ENCODE peak calls at places on chromosomes 2 and 18, in six cellular contexts. O, Q, I, C, S and R are unnamed samples.

GRCh38 chr2:172089633-172090032 is 4.3 kb downstream of the DLX1 start:
- DNase-seq in Q (no peak), C (no peak), I (no peak), O (no peak), S (no peak), R (no peak)

GRCh38 chr2:188524519-188525113 is 232.9 kb downstream of the GULP1 start:
- DNase-seq in I (no peak), O (peak), Q (no peak), S (peak), C (no peak), R (peak)

GRCh38 chr2:176650101-176650500 is 380.9 kb downstream of the MTX2 start:
- DNase-seq in Q (no peak), O (no peak), C (no peak), I (no peak), S (no peak), R (no peak)

GRCh38 chr2:31049264-31049663 is 89.0 kb downstream of the GALNT14 start:
- DNase-seq in S (no peak), O (no peak), C (no peak), I (no peak), Q (no peak), R (no peak)

GRCh38 chr2:96386470-96386869 is 50.9 kb downstream of the NCAPH start:
- DNase-seq in O (no peak), C (no peak), Q (no peak), S (no peak), I (no peak), R (no peak)

GRCh38 chr2:218856168-218856895 is 3.3 kb upstream of the WNT6 start:
- DNase-seq in C (no peak), I (no peak), Q (no peak), O (no peak), S (peak), R (no peak)

GRCh38 chr2:231935207-231935524 is 9.0 kb upstream of the NPPC start:
- DNase-seq in I (no peak), C (no peak), S (no peak), O (peak), Q (no peak), R (no peak)

GRCh38 chr2:118987886-118988285 is 45.9 kb downstream of the MARCO start:
- DNase-seq in O (no peak), C (no peak), S (no peak), Q (no peak), I (peak), R (no peak)

GRCh38 chr2:197506658-197507057 is 6.5 kb downstream of the HSPE1 start:
- DNase-seq in S (no peak), Q (no peak), O (no peak), I (no peak), C (no peak), R (no peak)

GRCh38 chr2:210452194-210452593 is 24.4 kb downstream of the LANCL1 start:
- DNase-seq in I (no peak), O (no peak), Q (no peak), C (no peak), S (no peak), R (no peak)

GRCh38 chr18:9336827-9337226 is 2.3 kb downstream of the TWSG1 start:
- DNase-seq in I (no peak), Q (no peak), S (no peak), O (no peak), C (no peak), R (no peak)

DNA sequence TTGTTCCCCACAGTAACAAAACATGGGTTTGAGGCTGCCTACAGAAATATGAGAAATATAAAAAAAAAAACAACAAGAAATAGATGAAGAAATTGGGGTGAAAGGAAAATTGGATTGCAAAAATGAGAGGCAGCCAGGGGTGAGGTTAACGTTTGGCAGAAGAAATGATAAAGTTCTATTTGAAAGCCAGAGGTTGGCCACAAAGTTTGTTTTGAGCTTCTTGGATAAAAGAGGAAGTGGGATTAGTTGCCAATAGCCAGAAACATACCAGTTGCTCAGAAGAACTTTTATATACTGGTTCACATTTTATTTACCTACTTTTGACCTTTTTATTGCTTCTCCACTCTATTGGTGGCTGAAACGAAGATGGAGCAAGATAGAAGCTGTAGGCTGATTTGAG is 67.5 kb downstream of the FASTKD2 start:
- DNase-seq in S (no peak), Q (no peak), I (no peak), O (no peak), C (no peak), R (no peak)
- H4K91ac ChIP-seq in S (no peak), Q (no peak), I (no peak), O (no peak), C (no peak), R (no peak)

GRCh38 chr2:136248242-136248641 is 130.3 kb upstream of the CXCR4 start:
- DNase-seq in S (no peak), C (no peak), I (no peak), O (peak), Q (no peak), R (peak)

GRCh38 chr2:136243638-136244557 is 125.9 kb upstream of the CXCR4 start:
- DNase-seq in S (no peak), O (no peak), C (no peak), Q (no peak), I (no peak), R (no peak)

GRCh38 chr2:136244558-136244885 is 126.6 kb upstream of the CXCR4 start:
- DNase-seq in S (no peak), C (no peak), Q (no peak), I (no peak), O (no peak), R (no peak)

GRCh38 chr2:136247204-136247990 is 129.4 kb upstream of the CXCR4 start:
- DNase-seq in C (no peak), O (no peak), Q (no peak), I (no peak), S (peak), R (no peak)

DNA sequence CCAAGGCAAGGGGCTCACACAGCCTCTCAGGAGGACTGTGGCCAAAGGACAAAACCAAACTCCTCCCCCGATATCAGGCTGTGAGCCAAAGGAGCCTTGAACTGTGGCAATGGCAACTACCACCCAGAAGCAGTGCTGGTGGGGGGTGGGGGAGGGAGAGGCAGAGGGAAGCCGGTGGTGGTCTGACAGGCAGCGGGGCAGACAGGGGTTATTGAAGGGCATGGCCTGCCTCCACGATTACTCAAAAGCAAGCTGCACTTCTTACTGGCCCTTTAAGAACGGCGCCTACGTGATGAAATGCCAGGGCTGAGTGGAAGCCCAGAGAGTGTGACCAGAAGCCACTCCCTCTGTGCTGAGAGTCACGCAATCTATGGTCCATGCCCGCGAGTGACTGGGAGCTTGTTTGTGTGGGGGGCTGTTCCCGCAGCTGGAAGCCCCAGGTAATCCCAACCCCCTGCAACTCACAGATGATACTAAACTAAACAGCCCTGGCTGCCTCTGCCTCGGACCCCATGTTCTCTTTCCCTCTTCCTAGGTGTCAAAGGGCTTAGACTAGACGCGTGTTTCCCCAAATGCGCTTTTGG is 128.2 kb upstream of the CXCR4 start:
- DNase-seq in O (peak), Q (no peak), C (no peak), I (peak), S (peak), R (peak)
- H3K9ac ChIP-seq in O (no peak), Q (no peak), C (no peak), I (no peak), S (no peak), R (no peak)

DNA sequence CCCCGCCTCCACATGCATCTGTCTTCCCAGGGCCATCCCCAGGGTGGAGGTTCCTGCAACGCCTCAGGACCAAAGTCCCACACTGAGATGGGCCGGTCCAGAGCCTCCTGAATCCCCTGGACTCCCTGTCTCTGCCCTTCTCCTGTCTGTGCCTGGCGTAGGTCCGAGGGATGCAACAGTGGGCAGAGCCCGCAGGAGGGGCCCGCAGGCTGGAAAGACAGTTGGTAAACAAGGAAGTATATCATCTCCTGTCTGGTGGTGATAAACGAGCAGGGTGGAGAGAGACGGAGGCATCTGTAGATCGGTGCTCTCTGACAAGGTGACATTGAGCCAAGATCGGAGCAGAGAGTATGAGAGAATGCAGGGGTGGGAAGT is 72.6 kb upstream of the RAB6C start:
- DNase-seq in S (no peak), C (no peak), O (no peak), I (peak), Q (no peak), R (no peak)
- H4K91ac ChIP-seq in S (no peak), C (no peak), O (no peak), I (no peak), Q (no peak), R (no peak)

GRCh38 chr2:229774237-229774636 is 59.9 kb upstream of the DNER start:
- DNase-seq in S (no peak), C (no peak), O (no peak), Q (no peak), I (no peak), R (no peak)
- H3K9ac ChIP-seq in S (no peak), C (no peak), O (no peak), Q (no peak), I (no peak), R (no peak)

GRCh38 chr2:12404497-12404896 is 312.2 kb upstream of the TRIB2 start:
- DNase-seq in Q (no peak), S (no peak), O (no peak), C (no peak), I (no peak), R (no peak)
- H4K91ac ChIP-seq in Q (no peak), S (no peak), O (no peak), C (no peak), I (no peak), R (no peak)

GRCh38 chr2:233280114-233280693 is 27.4 kb upstream of the SAG start:
- DNase-seq in C (no peak), I (no peak), S (peak), Q (no peak), O (no peak), R (no peak)
- H3K9ac ChIP-seq in C (no peak), I (no peak), S (no peak), Q (no peak), O (no peak), R (no peak)

DNA sequence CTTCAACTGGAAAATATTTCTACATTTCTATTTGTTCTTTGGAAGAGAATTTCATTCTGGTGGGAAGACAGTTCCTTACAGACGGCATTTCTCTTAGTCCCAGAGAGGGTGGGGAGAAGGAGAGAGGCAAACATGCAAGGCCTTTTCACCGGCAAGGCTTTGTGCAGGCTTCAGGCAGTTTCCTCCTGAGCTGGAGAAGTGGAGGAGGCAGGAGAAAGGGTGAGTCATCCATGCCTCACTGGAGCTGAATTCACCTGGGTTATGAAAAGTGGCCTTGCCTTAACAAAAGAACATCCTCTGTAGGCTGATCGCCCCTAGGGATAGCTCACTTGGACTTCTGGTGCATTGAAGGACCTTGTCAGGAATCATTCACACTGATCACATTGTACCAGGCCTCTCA is 795.9 kb downstream of the DCDC2C start:
- DNase-seq in S (peak), I (no peak), Q (peak), O (no peak), C (no peak), R (no peak)
- H4K91ac ChIP-seq in S (no peak), I (no peak), Q (no peak), O (no peak), C (no peak), R (no peak)

GRCh38 chr2:17539993-17540812 is at the start of gene VSNL1:
- DNase-seq in Q (peak), C (peak), S (peak), I (peak), O (peak), R (peak)
- H3K9ac ChIP-seq in Q (peak), C (peak), S (peak), I (peak), O (no peak), R (peak)

GRCh38 chr2:105258835-105259350 is 17.4 kb downstream of the GPR45 start:
- DNase-seq in I (no peak), S (no peak), Q (no peak), C (no peak), O (no peak), R (no peak)

GRCh38 chr2:105257981-105258380 is 16.4 kb downstream of the GPR45 start:
- DNase-seq in Q (no peak), O (peak), C (no peak), I (no peak), S (no peak), R (no peak)

GRCh38 chr2:105261061-105261460 is 19.5 kb downstream of the GPR45 start:
- DNase-seq in S (peak), Q (no peak), O (peak), I (no peak), C (no peak), R (peak)

GRCh38 chr2:105262662-105263091 is 21.1 kb downstream of the GPR45 start:
- DNase-seq in I (no peak), S (no peak), Q (no peak), O (no peak), C (no peak), R (no peak)
- H4K91ac ChIP-seq in I (no peak), S (no peak), Q (no peak), O (no peak), C (no peak), R (no peak)